ENCODE peak calls at places on chromosomes 6 and 20, in eight cellular contexts. One of them, this sample, is unnamed.
A peak's percentile ranks its signal among the peaks of the same experiment; 100 is the strongest.

GRCh38 chr6:125753218-125753936 is 3.9 kb downstream of the HEY2 start:
- DNase-seq in amygdala: no peak
- DNase-seq in posterior vena cava: no peak
- DNase-seq in AG20443: no peak
- DNase-seq in frontal cortex: no peak
- DNase-seq in stimulated activated naive CD8-positive, alpha-beta T cell treated with anti-CD3 and anti-CD28 coated beads, Interleukin-15, Interleukin-2, amounts not matched to agents 100 U/mL and 50 U/mL, for 24 hours: no peak
- DNase-seq in A549: no peak
- DNase-seq in HL-60: no peak
- DNase-seq in this sample: no peak

GRCh38 chr20:25444556-25444955 is 37.1 kb downstream of the GINS1 start:
- DNase-seq in posterior vena cava: peak; percentile 35
- DNase-seq in AG20443: no peak
- DNase-seq in amygdala: no peak
- DNase-seq in stimulated activated naive CD8-positive, alpha-beta T cell treated with anti-CD3 and anti-CD28 coated beads, Interleukin-15, Interleukin-2, amounts not matched to agents 100 U/mL and 50 U/mL, for 24 hours: no peak
- DNase-seq in A549: no peak
- DNase-seq in HL-60: no peak
- DNase-seq in frontal cortex: no peak
- DNase-seq in this sample: no peak

GRCh38 chr20:48563191-48563884 is 264.5 kb downstream of the PREX1 start:
- DNase-seq in amygdala: no peak
- DNase-seq in posterior vena cava: no peak
- DNase-seq in frontal cortex: no peak
- DNase-seq in A549: no peak
- DNase-seq in AG20443: no peak
- DNase-seq in stimulated activated naive CD8-positive, alpha-beta T cell treated with anti-CD3 and anti-CD28 coated beads, Interleukin-15, Interleukin-2, amounts not matched to agents 100 U/mL and 50 U/mL, for 24 hours: no peak
- DNase-seq in HL-60: no peak
- DNase-seq in this sample: no peak

GRCh38 chr6:13971303-13971702 is 46.6 kb downstream of the RNF182 start:
- DNase-seq in HL-60: no peak
- DNase-seq in stimulated activated naive CD8-positive, alpha-beta T cell treated with anti-CD3 and anti-CD28 coated beads, Interleukin-15, Interleukin-2, amounts not matched to agents 100 U/mL and 50 U/mL, for 24 hours: no peak
- DNase-seq in posterior vena cava: no peak
- DNase-seq in A549: no peak
- DNase-seq in amygdala: no peak
- DNase-seq in frontal cortex: no peak
- DNase-seq in AG20443: no peak
- DNase-seq in this sample: no peak

GRCh38 chr6:15079288-15079817 is 166.5 kb upstream of the JARID2 start:
- DNase-seq in stimulated activated naive CD8-positive, alpha-beta T cell treated with anti-CD3 and anti-CD28 coated beads, Interleukin-15, Interleukin-2, amounts not matched to agents 100 U/mL and 50 U/mL, for 24 hours: no peak
- DNase-seq in frontal cortex: no peak
- DNase-seq in HL-60: no peak
- DNase-seq in posterior vena cava: no peak
- DNase-seq in AG20443: peak; percentile 53
- DNase-seq in A549: no peak
- DNase-seq in amygdala: no peak
- DNase-seq in this sample: no peak

GRCh38 chr20:2093200-2093781 is 8.3 kb upstream of the STK35 start:
- DNase-seq in frontal cortex: no peak
- DNase-seq in stimulated activated naive CD8-positive, alpha-beta T cell treated with anti-CD3 and anti-CD28 coated beads, Interleukin-15, Interleukin-2, amounts not matched to agents 100 U/mL and 50 U/mL, for 24 hours: peak; percentile 33
- DNase-seq in posterior vena cava: no peak
- DNase-seq in AG20443: no peak
- DNase-seq in amygdala: no peak
- DNase-seq in A549: peak; percentile 59
- DNase-seq in HL-60: peak; percentile 50
- DNase-seq in this sample: no peak

GRCh38 chr6:81894788-81895221 is 142.3 kb upstream of the TENT5A start:
- DNase-seq in A549: no peak
- DNase-seq in HL-60: no peak
- DNase-seq in posterior vena cava: no peak
- DNase-seq in frontal cortex: peak; percentile 49
- DNase-seq in amygdala: peak; percentile 81
- DNase-seq in AG20443: peak; percentile 8
- DNase-seq in stimulated activated naive CD8-positive, alpha-beta T cell treated with anti-CD3 and anti-CD28 coated beads, Interleukin-15, Interleukin-2, amounts not matched to agents 100 U/mL and 50 U/mL, for 24 hours: no peak
- DNase-seq in this sample: no peak

GRCh38 chr6:97666889-97667288 is 383.9 kb upstream of the MMS22L start:
- DNase-seq in frontal cortex: no peak
- DNase-seq in posterior vena cava: no peak
- DNase-seq in amygdala: no peak
- DNase-seq in stimulated activated naive CD8-positive, alpha-beta T cell treated with anti-CD3 and anti-CD28 coated beads, Interleukin-15, Interleukin-2, amounts not matched to agents 100 U/mL and 50 U/mL, for 24 hours: no peak
- DNase-seq in AG20443: no peak
- DNase-seq in A549: no peak
- DNase-seq in HL-60: no peak
- DNase-seq in this sample: no peak

GRCh38 chr6:31620586-31621319 is at the start of gene PRRC2A:
- DNase-seq in HL-60: peak; percentile 76
- DNase-seq in amygdala: no peak
- DNase-seq in posterior vena cava: peak; percentile 98
- DNase-seq in AG20443: peak; percentile 97
- DNase-seq in stimulated activated naive CD8-positive, alpha-beta T cell treated with anti-CD3 and anti-CD28 coated beads, Interleukin-15, Interleukin-2, amounts not matched to agents 100 U/mL and 50 U/mL, for 24 hours: peak; percentile 97
- DNase-seq in A549: peak; percentile 76
- DNase-seq in frontal cortex: peak; percentile 98
- DNase-seq in this sample: peak; percentile 83

GRCh38 chr6:127932708-127933107 is 31.9 kb upstream of the THEMIS start:
- DNase-seq in AG20443: no peak
- DNase-seq in frontal cortex: no peak
- DNase-seq in A549: no peak
- DNase-seq in posterior vena cava: no peak
- DNase-seq in amygdala: no peak
- DNase-seq in stimulated activated naive CD8-positive, alpha-beta T cell treated with anti-CD3 and anti-CD28 coated beads, Interleukin-15, Interleukin-2, amounts not matched to agents 100 U/mL and 50 U/mL, for 24 hours: no peak
- DNase-seq in HL-60: no peak
- DNase-seq in this sample: no peak

GRCh38 chr6:161242779-161243693 is 30.8 kb downstream of the AGPAT4 start:
- DNase-seq in frontal cortex: no peak
- DNase-seq in amygdala: no peak
- DNase-seq in AG20443: peak; percentile 91
- DNase-seq in stimulated activated naive CD8-positive, alpha-beta T cell treated with anti-CD3 and anti-CD28 coated beads, Interleukin-15, Interleukin-2, amounts not matched to agents 100 U/mL and 50 U/mL, for 24 hours: peak; percentile 48
- DNase-seq in A549: no peak
- DNase-seq in HL-60: no peak
- DNase-seq in posterior vena cava: no peak
- DNase-seq in this sample: no peak

GRCh38 chr20:10297684-10298240 is 79.1 kb downstream of the SNAP25 start:
- DNase-seq in HL-60: no peak
- DNase-seq in AG20443: no peak
- DNase-seq in A549: no peak
- DNase-seq in posterior vena cava: no peak
- DNase-seq in amygdala: no peak
- DNase-seq in stimulated activated naive CD8-positive, alpha-beta T cell treated with anti-CD3 and anti-CD28 coated beads, Interleukin-15, Interleukin-2, amounts not matched to agents 100 U/mL and 50 U/mL, for 24 hours: no peak
- DNase-seq in frontal cortex: no peak
- DNase-seq in this sample: no peak

GRCh38 chr6:20564269-20564668 is 30.0 kb downstream of the CDKAL1 start:
- DNase-seq in HL-60: no peak
- DNase-seq in posterior vena cava: no peak
- DNase-seq in A549: no peak
- DNase-seq in frontal cortex: peak; percentile 14
- DNase-seq in stimulated activated naive CD8-positive, alpha-beta T cell treated with anti-CD3 and anti-CD28 coated beads, Interleukin-15, Interleukin-2, amounts not matched to agents 100 U/mL and 50 U/mL, for 24 hours: no peak
- DNase-seq in amygdala: no peak
- DNase-seq in AG20443: peak; percentile 12
- DNase-seq in this sample: peak; percentile 9

GRCh38 chr6:10383312-10384063 is 31.4 kb downstream of the TFAP2A start:
- DNase-seq in stimulated activated naive CD8-positive, alpha-beta T cell treated with anti-CD3 and anti-CD28 coated beads, Interleukin-15, Interleukin-2, amounts not matched to agents 100 U/mL and 50 U/mL, for 24 hours: no peak
- DNase-seq in amygdala: no peak
- DNase-seq in HL-60: no peak
- DNase-seq in AG20443: peak; percentile 61
- DNase-seq in A549: peak; percentile 56
- DNase-seq in frontal cortex: peak; percentile 45
- DNase-seq in posterior vena cava: no peak
- DNase-seq in this sample: no peak

GRCh38 chr20:50392138-50392866 is 117.9 kb upstream of the PTPN1 start:
- DNase-seq in frontal cortex: no peak
- DNase-seq in AG20443: no peak
- DNase-seq in amygdala: no peak
- DNase-seq in posterior vena cava: no peak
- DNase-seq in HL-60: no peak
- DNase-seq in A549: no peak
- DNase-seq in stimulated activated naive CD8-positive, alpha-beta T cell treated with anti-CD3 and anti-CD28 coated beads, Interleukin-15, Interleukin-2, amounts not matched to agents 100 U/mL and 50 U/mL, for 24 hours: no peak
- DNase-seq in this sample: no peak

GRCh38 chr6:147132889-147133288 is 71.3 kb upstream of the STXBP5 start:
- DNase-seq in posterior vena cava: no peak
- DNase-seq in amygdala: no peak
- DNase-seq in A549: no peak
- DNase-seq in HL-60: no peak
- DNase-seq in AG20443: peak; percentile 11
- DNase-seq in frontal cortex: no peak
- DNase-seq in stimulated activated naive CD8-positive, alpha-beta T cell treated with anti-CD3 and anti-CD28 coated beads, Interleukin-15, Interleukin-2, amounts not matched to agents 100 U/mL and 50 U/mL, for 24 hours: no peak
- DNase-seq in this sample: no peak

GRCh38 chr20:47276856-47277541 is 79.5 kb downstream of the ZMYND8 start:
- DNase-seq in AG20443: peak; percentile 52
- DNase-seq in posterior vena cava: peak; percentile 86
- DNase-seq in A549: no peak
- DNase-seq in stimulated activated naive CD8-positive, alpha-beta T cell treated with anti-CD3 and anti-CD28 coated beads, Interleukin-15, Interleukin-2, amounts not matched to agents 100 U/mL and 50 U/mL, for 24 hours: no peak
- DNase-seq in amygdala: no peak
- DNase-seq in frontal cortex: no peak
- DNase-seq in HL-60: no peak
- DNase-seq in this sample: peak; percentile 20

GRCh38 chr20:1267809-1268374 is 1.8 kb downstream of the SNPH start:
- DNase-seq in posterior vena cava: no peak
- DNase-seq in A549: no peak
- DNase-seq in amygdala: no peak
- DNase-seq in HL-60: no peak
- DNase-seq in stimulated activated naive CD8-positive, alpha-beta T cell treated with anti-CD3 and anti-CD28 coated beads, Interleukin-15, Interleukin-2, amounts not matched to agents 100 U/mL and 50 U/mL, for 24 hours: no peak
- DNase-seq in frontal cortex: no peak
- DNase-seq in AG20443: no peak
- DNase-seq in this sample: no peak

GRCh38 chr6:89339565-89339964 is 13.0 kb downstream of the UBE2J1 start:
- DNase-seq in stimulated activated naive CD8-positive, alpha-beta T cell treated with anti-CD3 and anti-CD28 coated beads, Interleukin-15, Interleukin-2, amounts not matched to agents 100 U/mL and 50 U/mL, for 24 hours: no peak
- DNase-seq in HL-60: no peak
- DNase-seq in A549: no peak
- DNase-seq in AG20443: no peak
- DNase-seq in posterior vena cava: no peak
- DNase-seq in frontal cortex: no peak
- DNase-seq in amygdala: no peak
- DNase-seq in this sample: no peak

GRCh38 chr20:57059055-57059617 is 207.3 kb downstream of the BMP7 start:
- DNase-seq in posterior vena cava: no peak
- DNase-seq in amygdala: no peak
- DNase-seq in stimulated activated naive CD8-positive, alpha-beta T cell treated with anti-CD3 and anti-CD28 coated beads, Interleukin-15, Interleukin-2, amounts not matched to agents 100 U/mL and 50 U/mL, for 24 hours: no peak
- DNase-seq in AG20443: no peak
- DNase-seq in A549: no peak
- DNase-seq in HL-60: no peak
- DNase-seq in frontal cortex: no peak
- DNase-seq in this sample: no peak

GRCh38 chr6:151027936-151028838 is 162.7 kb downstream of the MTHFD1L start:
- DNase-seq in stimulated activated naive CD8-positive, alpha-beta T cell treated with anti-CD3 and anti-CD28 coated beads, Interleukin-15, Interleukin-2, amounts not matched to agents 100 U/mL and 50 U/mL, for 24 hours: no peak
- DNase-seq in posterior vena cava: no peak
- DNase-seq in frontal cortex: no peak
- DNase-seq in HL-60: no peak
- DNase-seq in A549: no peak
- DNase-seq in amygdala: no peak
- DNase-seq in AG20443: no peak
- DNase-seq in this sample: no peak

GRCh38 chr6:160172704-160173103 is 51.1 kb downstream of the SLC22A1 start:
- DNase-seq in amygdala: no peak
- DNase-seq in stimulated activated naive CD8-positive, alpha-beta T cell treated with anti-CD3 and anti-CD28 coated beads, Interleukin-15, Interleukin-2, amounts not matched to agents 100 U/mL and 50 U/mL, for 24 hours: no peak
- DNase-seq in AG20443: no peak
- DNase-seq in A549: no peak
- DNase-seq in HL-60: no peak
- DNase-seq in posterior vena cava: no peak
- DNase-seq in frontal cortex: no peak
- DNase-seq in this sample: no peak

GRCh38 chr6:106106276-106107042 is 20.3 kb downstream of the PRDM1 start:
- DNase-seq in posterior vena cava: no peak
- DNase-seq in stimulated activated naive CD8-positive, alpha-beta T cell treated with anti-CD3 and anti-CD28 coated beads, Interleukin-15, Interleukin-2, amounts not matched to agents 100 U/mL and 50 U/mL, for 24 hours: no peak
- DNase-seq in amygdala: no peak
- DNase-seq in frontal cortex: no peak
- DNase-seq in HL-60: no peak
- DNase-seq in A549: no peak
- DNase-seq in AG20443: no peak
- DNase-seq in this sample: no peak

GRCh38 chr6:43428874-43429273 is 1.5 kb downstream of the ABCC10 start:
- DNase-seq in A549: no peak
- DNase-seq in stimulated activated naive CD8-positive, alpha-beta T cell treated with anti-CD3 and anti-CD28 coated beads, Interleukin-15, Interleukin-2, amounts not matched to agents 100 U/mL and 50 U/mL, for 24 hours: no peak
- DNase-seq in frontal cortex: no peak
- DNase-seq in HL-60: no peak
- DNase-seq in amygdala: no peak
- DNase-seq in posterior vena cava: no peak
- DNase-seq in AG20443: no peak
- DNase-seq in this sample: no peak

GRCh38 chr6:98292812-98293211 is 541.6 kb upstream of the POU3F2 start:
- DNase-seq in stimulated activated naive CD8-positive, alpha-beta T cell treated with anti-CD3 and anti-CD28 coated beads, Interleukin-15, Interleukin-2, amounts not matched to agents 100 U/mL and 50 U/mL, for 24 hours: no peak
- DNase-seq in HL-60: no peak
- DNase-seq in amygdala: no peak
- DNase-seq in frontal cortex: no peak
- DNase-seq in AG20443: no peak
- DNase-seq in posterior vena cava: no peak
- DNase-seq in A549: no peak
- DNase-seq in this sample: no peak

GRCh38 chr6:163948250-163948649 is 533.7 kb downstream of the QKI start:
- DNase-seq in HL-60: no peak
- DNase-seq in A549: no peak
- DNase-seq in AG20443: no peak
- DNase-seq in frontal cortex: no peak
- DNase-seq in posterior vena cava: no peak
- DNase-seq in amygdala: no peak
- DNase-seq in stimulated activated naive CD8-positive, alpha-beta T cell treated with anti-CD3 and anti-CD28 coated beads, Interleukin-15, Interleukin-2, amounts not matched to agents 100 U/mL and 50 U/mL, for 24 hours: no peak
- DNase-seq in this sample: no peak

GRCh38 chr6:36082318-36082717 is 48.0 kb upstream of the MAPK13 start:
- DNase-seq in amygdala: no peak
- DNase-seq in A549: no peak
- DNase-seq in posterior vena cava: no peak
- DNase-seq in AG20443: no peak
- DNase-seq in stimulated activated naive CD8-positive, alpha-beta T cell treated with anti-CD3 and anti-CD28 coated beads, Interleukin-15, Interleukin-2, amounts not matched to agents 100 U/mL and 50 U/mL, for 24 hours: no peak
- DNase-seq in HL-60: no peak
- DNase-seq in frontal cortex: no peak
- DNase-seq in this sample: no peak

GRCh38 chr20:19784511-19785172 is 26.6 kb downstream of the RIN2 start:
- DNase-seq in HL-60: peak; percentile 42
- DNase-seq in amygdala: no peak
- DNase-seq in A549: peak; percentile 68
- DNase-seq in frontal cortex: no peak
- DNase-seq in stimulated activated naive CD8-positive, alpha-beta T cell treated with anti-CD3 and anti-CD28 coated beads, Interleukin-15, Interleukin-2, amounts not matched to agents 100 U/mL and 50 U/mL, for 24 hours: peak; percentile 21
- DNase-seq in AG20443: peak; percentile 74
- DNase-seq in posterior vena cava: no peak
- DNase-seq in this sample: peak; percentile 63

GRCh38 chr20:54368578-54368977 is 106.8 kb upstream of the DOK5 start:
- DNase-seq in AG20443: peak; percentile 15
- DNase-seq in stimulated activated naive CD8-positive, alpha-beta T cell treated with anti-CD3 and anti-CD28 coated beads, Interleukin-15, Interleukin-2, amounts not matched to agents 100 U/mL and 50 U/mL, for 24 hours: no peak
- DNase-seq in A549: no peak
- DNase-seq in amygdala: no peak
- DNase-seq in HL-60: no peak
- DNase-seq in frontal cortex: peak; percentile 4
- DNase-seq in posterior vena cava: no peak
- DNase-seq in this sample: no peak

GRCh38 chr20:32896521-32897280 is 38.0 kb downstream of the EFCAB8 start:
- DNase-seq in HL-60: no peak
- DNase-seq in amygdala: no peak
- DNase-seq in stimulated activated naive CD8-positive, alpha-beta T cell treated with anti-CD3 and anti-CD28 coated beads, Interleukin-15, Interleukin-2, amounts not matched to agents 100 U/mL and 50 U/mL, for 24 hours: no peak
- DNase-seq in A549: no peak
- DNase-seq in posterior vena cava: no peak
- DNase-seq in frontal cortex: no peak
- DNase-seq in AG20443: no peak
- DNase-seq in this sample: no peak

GRCh38 chr6:151679081-151679480 is 128.4 kb upstream of the ESR1 start:
- DNase-seq in stimulated activated naive CD8-positive, alpha-beta T cell treated with anti-CD3 and anti-CD28 coated beads, Interleukin-15, Interleukin-2, amounts not matched to agents 100 U/mL and 50 U/mL, for 24 hours: peak; percentile 39
- DNase-seq in A549: no peak
- DNase-seq in HL-60: no peak
- DNase-seq in AG20443: peak; percentile 84
- DNase-seq in posterior vena cava: no peak
- DNase-seq in frontal cortex: no peak
- DNase-seq in amygdala: no peak
- DNase-seq in this sample: peak; percentile 55

GRCh38 chr20:2799688-2800589 is 488 bp downstream of the CPXM1 start:
- DNase-seq in HL-60: no peak
- DNase-seq in frontal cortex: peak; percentile 12
- DNase-seq in stimulated activated naive CD8-positive, alpha-beta T cell treated with anti-CD3 and anti-CD28 coated beads, Interleukin-15, Interleukin-2, amounts not matched to agents 100 U/mL and 50 U/mL, for 24 hours: peak; percentile 18
- DNase-seq in posterior vena cava: no peak
- DNase-seq in amygdala: no peak
- DNase-seq in AG20443: peak; percentile 70
- DNase-seq in A549: no peak
- DNase-seq in this sample: peak; percentile 56

GRCh38 chr6:18742406-18742805 is 355.3 kb downstream of the RNF144B start:
- DNase-seq in A549: no peak
- DNase-seq in posterior vena cava: no peak
- DNase-seq in amygdala: no peak
- DNase-seq in stimulated activated naive CD8-positive, alpha-beta T cell treated with anti-CD3 and anti-CD28 coated beads, Interleukin-15, Interleukin-2, amounts not matched to agents 100 U/mL and 50 U/mL, for 24 hours: no peak
- DNase-seq in HL-60: no peak
- DNase-seq in AG20443: peak; percentile 30
- DNase-seq in frontal cortex: no peak
- DNase-seq in this sample: no peak

GRCh38 chr6:24205020-24205492 is 79.0 kb downstream of the NRSN1 start:
- DNase-seq in HL-60: peak; percentile 17
- DNase-seq in AG20443: peak; percentile 21
- DNase-seq in posterior vena cava: no peak
- DNase-seq in frontal cortex: no peak
- DNase-seq in amygdala: no peak
- DNase-seq in stimulated activated naive CD8-positive, alpha-beta T cell treated with anti-CD3 and anti-CD28 coated beads, Interleukin-15, Interleukin-2, amounts not matched to agents 100 U/mL and 50 U/mL, for 24 hours: no peak
- DNase-seq in A549: peak; percentile 6
- DNase-seq in this sample: peak; percentile 5